ENCODE peak calls at places on chromosomes 3 and 15, in five cellular contexts. One of them, this sample, is unnamed.
A peak's percentile ranks its signal among the peaks of the same experiment; 100 is the strongest.

GRCh38 chr15:99169769-99170311 is 65.0 kb downstream of the SYNM start:
- DNase-seq in fibroblast of mammary gland: peak; percentile 21
- DNase-seq in endodermal cell: no peak
- DNase-seq in hepatocyte: peak; percentile 48
- DNase-seq in cardiac fibroblast: peak; percentile 78
- DNase-seq in this sample: no peak

GRCh38 chr15:87672309-87672897 is 584.1 kb downstream of the NTRK3 start:
- DNase-seq in cardiac fibroblast: peak; percentile 61
- DNase-seq in hepatocyte: peak; percentile 50
- DNase-seq in fibroblast of mammary gland: peak; percentile 6
- DNase-seq in endodermal cell: peak; percentile 80
- DNase-seq in this sample: no peak

GRCh38 chr3:53192608-53193007 is 31.6 kb downstream of the PRKCD start:
- DNase-seq in endodermal cell: no peak
- DNase-seq in cardiac fibroblast: no peak
- DNase-seq in hepatocyte: no peak
- DNase-seq in fibroblast of mammary gland: no peak
- DNase-seq in this sample: no peak

GRCh38 chr3:99683465-99683864 is 45.1 kb downstream of the COL8A1 start:
- DNase-seq in endodermal cell: no peak
- DNase-seq in cardiac fibroblast: no peak
- DNase-seq in hepatocyte: no peak
- DNase-seq in fibroblast of mammary gland: no peak
- DNase-seq in this sample: no peak

GRCh38 chr15:80620931-80621330 is 74.2 kb upstream of the ABHD17C start:
- DNase-seq in cardiac fibroblast: no peak
- DNase-seq in fibroblast of mammary gland: no peak
- DNase-seq in hepatocyte: no peak
- DNase-seq in endodermal cell: no peak
- DNase-seq in this sample: no peak

GRCh38 chr3:143849854-143850549 is 1.7 kb upstream of the SLC9A9 start:
- DNase-seq in hepatocyte: peak; percentile 31
- DNase-seq in cardiac fibroblast: peak; percentile 88
- DNase-seq in fibroblast of mammary gland: peak; percentile 93
- DNase-seq in endodermal cell: no peak
- DNase-seq in this sample: no peak

GRCh38 chr3:145681132-145681531 is 479.9 kb downstream of the PLOD2 start:
- DNase-seq in fibroblast of mammary gland: no peak
- DNase-seq in hepatocyte: no peak
- DNase-seq in cardiac fibroblast: no peak
- DNase-seq in endodermal cell: no peak
- DNase-seq in this sample: no peak

GRCh38 chr15:31049682-31050606 is 51.6 kb downstream of the TRPM1 start:
- DNase-seq in endodermal cell: no peak
- DNase-seq in cardiac fibroblast: no peak
- DNase-seq in hepatocyte: no peak
- DNase-seq in fibroblast of mammary gland: no peak
- DNase-seq in this sample: no peak

GRCh38 chr3:10333359-10333670 is 12.4 kb upstream of the SEC13 start:
- DNase-seq in fibroblast of mammary gland: no peak
- DNase-seq in endodermal cell: no peak
- DNase-seq in cardiac fibroblast: no peak
- DNase-seq in hepatocyte: no peak
- DNase-seq in this sample: no peak

GRCh38 chr3:8712045-8712870 is 21.3 kb upstream of the CAV3 start:
- DNase-seq in cardiac fibroblast: no peak
- DNase-seq in endodermal cell: no peak
- DNase-seq in fibroblast of mammary gland: peak; percentile 61
- DNase-seq in hepatocyte: no peak
- DNase-seq in this sample: no peak

GRCh38 chr3:80331768-80332167 is 564.0 kb upstream of the ROBO1 start:
- DNase-seq in hepatocyte: no peak
- DNase-seq in endodermal cell: no peak
- DNase-seq in cardiac fibroblast: no peak
- DNase-seq in fibroblast of mammary gland: no peak
- DNase-seq in this sample: no peak

GRCh38 chr15:54660356-54660755 is 536.4 kb downstream of the RSL24D1 start:
- DNase-seq in hepatocyte: no peak
- DNase-seq in cardiac fibroblast: no peak
- DNase-seq in endodermal cell: no peak
- DNase-seq in fibroblast of mammary gland: no peak
- DNase-seq in this sample: no peak

GRCh38 chr3:54889731-54890130 is 38.1 kb downstream of the LRTM1 start:
- DNase-seq in hepatocyte: no peak
- DNase-seq in endodermal cell: no peak
- DNase-seq in cardiac fibroblast: no peak
- DNase-seq in fibroblast of mammary gland: no peak
- DNase-seq in this sample: no peak

GRCh38 chr3:195609229-195609628 is 25.5 kb upstream of the APOD start:
- DNase-seq in fibroblast of mammary gland: no peak
- DNase-seq in hepatocyte: no peak
- DNase-seq in endodermal cell: no peak
- DNase-seq in cardiac fibroblast: no peak
- DNase-seq in this sample: no peak

GRCh38 chr3:185729335-185729715 is 95.5 kb downstream of the IGF2BP2 start:
- DNase-seq in cardiac fibroblast: peak; percentile 84
- DNase-seq in hepatocyte: no peak
- DNase-seq in endodermal cell: no peak
- DNase-seq in fibroblast of mammary gland: peak; percentile 90
- DNase-seq in this sample: no peak

GRCh38 chr15:65034719-65035118 is 5.3 kb upstream of the MTFMT start:
- DNase-seq in hepatocyte: no peak
- DNase-seq in endodermal cell: no peak
- DNase-seq in fibroblast of mammary gland: no peak
- DNase-seq in cardiac fibroblast: no peak
- DNase-seq in this sample: no peak

GRCh38 chr15:64247906-64248541 is 85.2 kb upstream of the PPIB start:
- DNase-seq in endodermal cell: peak; percentile 59
- DNase-seq in hepatocyte: peak; percentile 79
- DNase-seq in cardiac fibroblast: peak; percentile 96
- DNase-seq in fibroblast of mammary gland: peak; percentile 91
- DNase-seq in this sample: no peak

GRCh38 chr3:107938128-107938527 is 152.7 kb downstream of the CD47 start:
- DNase-seq in hepatocyte: peak; percentile 45
- DNase-seq in endodermal cell: peak; percentile 74
- DNase-seq in cardiac fibroblast: peak; percentile 72
- DNase-seq in fibroblast of mammary gland: peak; percentile 61
- DNase-seq in this sample: no peak

GRCh38 chr3:71062920-71063767 is 520.4 kb downstream of the FOXP1 start:
- DNase-seq in hepatocyte: no peak
- DNase-seq in endodermal cell: no peak
- DNase-seq in fibroblast of mammary gland: peak; percentile 67
- DNase-seq in cardiac fibroblast: no peak
- DNase-seq in this sample: no peak

GRCh38 chr3:125052671-125053303 is 3.0 kb downstream of the HEG1 start:
- DNase-seq in fibroblast of mammary gland: peak; percentile 94
- DNase-seq in hepatocyte: no peak
- DNase-seq in cardiac fibroblast: peak; percentile 79
- DNase-seq in endodermal cell: peak; percentile 82
- DNase-seq in this sample: peak; percentile 51

GRCh38 chr3:195102609-195103467 is 168.1 kb downstream of the XXYLT1 start:
- DNase-seq in hepatocyte: peak; percentile 69
- DNase-seq in endodermal cell: no peak
- DNase-seq in cardiac fibroblast: peak; percentile 97
- DNase-seq in fibroblast of mammary gland: peak; percentile 93
- DNase-seq in this sample: no peak

GRCh38 chr3:149382091-149382467 is 4.6 kb upstream of the TM4SF1 start:
- DNase-seq in cardiac fibroblast: peak; percentile 90
- DNase-seq in endodermal cell: no peak
- DNase-seq in fibroblast of mammary gland: peak; percentile 90
- DNase-seq in hepatocyte: no peak
- DNase-seq in this sample: no peak

GRCh38 chr3:136949708-136950107 is 8.1 kb upstream of the IL20RB start:
- DNase-seq in hepatocyte: no peak
- DNase-seq in cardiac fibroblast: peak; percentile 62
- DNase-seq in fibroblast of mammary gland: peak; percentile 36
- DNase-seq in endodermal cell: no peak
- DNase-seq in this sample: no peak
- TF ChIP-seq CTCF in hepatocyte: peak; percentile 7
- TF ChIP-seq CTCF in cardiac fibroblast: peak; percentile 18
- TF ChIP-seq CTCF in fibroblast of mammary gland: peak; percentile 31
- TF ChIP-seq CTCF in endodermal cell: peak; percentile 56
- TF ChIP-seq CTCF in this sample: peak; percentile 33

GRCh38 chr15:45715528-45715927 is 80.7 kb downstream of the SQOR start:
- DNase-seq in cardiac fibroblast: peak; percentile 42
- DNase-seq in hepatocyte: peak; percentile 26
- DNase-seq in fibroblast of mammary gland: peak; percentile 26
- DNase-seq in endodermal cell: no peak
- DNase-seq in this sample: no peak
- TF ChIP-seq CTCF in cardiac fibroblast: peak; percentile 50
- TF ChIP-seq CTCF in hepatocyte: peak; percentile 59
- TF ChIP-seq CTCF in fibroblast of mammary gland: peak; percentile 44
- TF ChIP-seq CTCF in endodermal cell: peak; percentile 73
- TF ChIP-seq CTCF in this sample: peak; percentile 47

GRCh38 chr15:101059381-101060341 is 140.5 kb downstream of the LRRK1 start:
- DNase-seq in endodermal cell: peak; percentile 32
- DNase-seq in fibroblast of mammary gland: no peak
- DNase-seq in cardiac fibroblast: no peak
- DNase-seq in hepatocyte: no peak
- DNase-seq in this sample: no peak

GRCh38 chr15:101062063-101062462 is 142.9 kb downstream of the LRRK1 start:
- DNase-seq in cardiac fibroblast: no peak
- DNase-seq in fibroblast of mammary gland: no peak
- DNase-seq in endodermal cell: peak; percentile 22
- DNase-seq in hepatocyte: no peak
- DNase-seq in this sample: no peak

GRCh38 chr15:101058735-101059134 is 139.6 kb downstream of the LRRK1 start:
- DNase-seq in hepatocyte: peak; percentile 1
- DNase-seq in endodermal cell: peak; percentile 20
- DNase-seq in cardiac fibroblast: no peak
- DNase-seq in fibroblast of mammary gland: no peak
- DNase-seq in this sample: no peak

GRCh38 chr15:101062471-101063171 is 143.5 kb downstream of the LRRK1 start:
- DNase-seq in cardiac fibroblast: no peak
- DNase-seq in endodermal cell: peak; percentile 57
- DNase-seq in hepatocyte: no peak
- DNase-seq in fibroblast of mammary gland: no peak
- DNase-seq in this sample: no peak

GRCh38 chr15:101060576-101061551 is 141.7 kb downstream of the LRRK1 start:
- DNase-seq in fibroblast of mammary gland: no peak
- DNase-seq in hepatocyte: no peak
- DNase-seq in endodermal cell: peak; percentile 25
- DNase-seq in cardiac fibroblast: no peak
- DNase-seq in this sample: no peak
- TF ChIP-seq CTCF in fibroblast of mammary gland: no peak
- TF ChIP-seq CTCF in hepatocyte: no peak
- TF ChIP-seq CTCF in endodermal cell: no peak
- TF ChIP-seq CTCF in cardiac fibroblast: no peak
- TF ChIP-seq CTCF in this sample: no peak

GRCh38 chr3:25021816-25022215 is 406.2 kb upstream of the RARB start:
- DNase-seq in cardiac fibroblast: peak; percentile 47
- DNase-seq in endodermal cell: no peak
- DNase-seq in fibroblast of mammary gland: peak; percentile 64
- DNase-seq in hepatocyte: peak; percentile 35
- DNase-seq in this sample: no peak
- TF ChIP-seq CTCF in cardiac fibroblast: peak; percentile 57
- TF ChIP-seq CTCF in endodermal cell: peak; percentile 71
- TF ChIP-seq CTCF in fibroblast of mammary gland: peak; percentile 67
- TF ChIP-seq CTCF in hepatocyte: peak; percentile 55
- TF ChIP-seq CTCF in this sample: peak; percentile 30

GRCh38 chr3:69296995-69297394 is 88.9 kb downstream of the FRMD4B start:
- DNase-seq in cardiac fibroblast: no peak
- DNase-seq in hepatocyte: no peak
- DNase-seq in fibroblast of mammary gland: no peak
- DNase-seq in endodermal cell: no peak
- DNase-seq in this sample: no peak

GRCh38 chr3:69304396-69304795 is 81.5 kb downstream of the FRMD4B start:
- DNase-seq in endodermal cell: no peak
- DNase-seq in hepatocyte: no peak
- DNase-seq in fibroblast of mammary gland: no peak
- DNase-seq in cardiac fibroblast: no peak
- DNase-seq in this sample: no peak

GRCh38 chr3:69300296-69300695 is 85.6 kb downstream of the FRMD4B start:
- DNase-seq in cardiac fibroblast: no peak
- DNase-seq in hepatocyte: no peak
- DNase-seq in endodermal cell: no peak
- DNase-seq in fibroblast of mammary gland: no peak
- DNase-seq in this sample: no peak

GRCh38 chr3:69297525-69297924 is 88.4 kb downstream of the FRMD4B start:
- DNase-seq in cardiac fibroblast: no peak
- DNase-seq in hepatocyte: no peak
- DNase-seq in fibroblast of mammary gland: no peak
- DNase-seq in endodermal cell: no peak
- DNase-seq in this sample: no peak

GRCh38 chr3:69299344-69299743 is 86.5 kb downstream of the FRMD4B start:
- DNase-seq in hepatocyte: no peak
- DNase-seq in endodermal cell: no peak
- DNase-seq in cardiac fibroblast: no peak
- DNase-seq in fibroblast of mammary gland: no peak
- DNase-seq in this sample: no peak
- TF ChIP-seq CTCF in hepatocyte: peak; percentile 20
- TF ChIP-seq CTCF in endodermal cell: peak; percentile 33
- TF ChIP-seq CTCF in cardiac fibroblast: peak; percentile 34
- TF ChIP-seq CTCF in fibroblast of mammary gland: peak; percentile 36
- TF ChIP-seq CTCF in this sample: no peak

GRCh38 chr15:101723874-101724674 is at the start of gene TARS3:
- DNase-seq in endodermal cell: peak; percentile 99
- DNase-seq in cardiac fibroblast: peak; percentile 90
- DNase-seq in hepatocyte: peak; percentile 98
- DNase-seq in fibroblast of mammary gland: peak; percentile 78
- DNase-seq in this sample: peak; percentile 82
- TF ChIP-seq CTCF in endodermal cell: peak; percentile 46
- TF ChIP-seq CTCF in cardiac fibroblast: peak; percentile 2
- TF ChIP-seq CTCF in hepatocyte: peak; percentile 16
- TF ChIP-seq CTCF in fibroblast of mammary gland: no peak
- TF ChIP-seq CTCF in this sample: no peak

DNA sequence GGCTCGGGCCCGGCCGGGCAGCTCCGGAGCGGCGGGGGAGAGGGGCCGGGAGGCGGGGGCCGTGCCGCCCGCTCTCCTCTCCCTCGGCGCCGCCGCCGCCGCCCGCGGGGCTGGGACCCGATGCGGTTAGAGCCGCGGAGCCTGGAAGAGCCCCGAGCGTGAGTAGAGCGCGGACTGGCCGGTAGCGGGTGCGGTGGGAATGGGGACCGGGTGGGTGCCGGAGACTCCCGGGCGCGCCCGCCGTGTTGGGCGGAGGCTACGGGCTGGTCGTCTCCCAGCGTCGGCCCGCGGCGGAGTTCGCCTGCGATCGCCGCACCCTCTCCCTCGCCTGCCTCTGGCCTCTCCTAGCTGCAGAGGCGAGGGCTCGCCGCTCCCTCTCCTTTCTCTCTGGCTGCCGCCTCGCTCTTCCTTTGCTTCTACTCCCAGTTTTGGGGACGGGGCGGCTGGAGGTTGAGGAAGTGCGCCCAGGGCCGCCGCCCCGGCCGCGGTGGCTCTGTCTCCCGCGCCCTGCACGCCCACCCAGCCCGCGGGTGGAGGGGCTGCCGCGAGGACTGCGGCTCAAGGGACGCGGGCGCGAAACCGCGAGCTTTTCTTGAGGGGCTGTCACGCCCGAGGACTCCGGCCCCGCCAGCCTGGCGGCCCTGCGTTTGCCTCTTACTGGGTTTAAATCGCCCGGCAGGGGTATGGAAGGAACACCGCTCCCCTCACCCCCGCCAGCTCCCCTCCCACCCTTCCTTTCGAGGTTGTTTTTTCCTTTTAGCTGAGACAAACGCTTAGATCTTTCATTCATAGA is 485 bp downstream of the PIK3CA start:
- DNase-seq in fibroblast of mammary gland: peak; percentile 22
- DNase-seq in endodermal cell: peak; percentile 79
- DNase-seq in hepatocyte: peak; percentile 75
- DNase-seq in cardiac fibroblast: peak; percentile 48
- DNase-seq in this sample: no peak
- TF ChIP-seq CTCF in fibroblast of mammary gland: no peak
- TF ChIP-seq CTCF in endodermal cell: no peak
- TF ChIP-seq CTCF in hepatocyte: no peak
- TF ChIP-seq CTCF in cardiac fibroblast: no peak
- TF ChIP-seq CTCF in this sample: no peak

This sample was measured in D721Med.